ENCODE peak calls at places on chromosomes 16 and 17, in five cellular contexts. X is PC-3; G is fibroblast of lung; T is CD8-positive, alpha-beta T cell; D is heart left ventricle. B is an unnamed sample. For H3K4me1 and H3K27me3, the result is how much of the 10 kb centered on the place peaks cover.

GRCh38 chr16:15492091-15492740 is 57.8 kb downstream of the BMERB1 start:
- DNase-seq in X (no peak), G (no peak), T (no peak), D (no peak), B (no peak)

GRCh38 chr16:59045496-59045895 is 311.4 kb upstream of the GOT2 start:
- DNase-seq in X (no peak), G (peak), T (no peak), D (no peak), B (no peak)

GRCh38 chr17:40602445-40603443 is 37.5 kb upstream of the CCR7 start:
- DNase-seq in X (no peak), G (no peak), T (no peak), D (no peak), B (no peak)

GRCh38 chr16:29315046-29315445 is 91.5 kb downstream of the NPIPB11 start:
- DNase-seq in X (no peak), G (no peak), T (no peak), D (no peak), B (no peak)

GRCh38 chr17:75289832-75290337 is 652 bp upstream of the SLC25A19 start:
- DNase-seq in X (peak), G (peak), T (peak), D (peak), B (peak)

GRCh38 chr17:47204722-47205418 is 4.3 kb upstream of the MYL4 start:
- DNase-seq in X (peak), G (peak), T (no peak), D (peak), B (no peak)

GRCh38 chr16:85991425-85991824 is 92.5 kb downstream of the IRF8 start:
- DNase-seq in X (no peak), G (no peak), T (no peak), D (no peak), B (no peak)

GRCh38 chr17:73494955-73495349 is 149.3 kb downstream of the SDK2 start:
- DNase-seq in X (no peak), G (no peak), T (no peak), D (no peak), B (no peak)

GRCh38 chr17:39642675-39643074 is 5.7 kb downstream of the STARD3 start:
- DNase-seq in X (no peak), G (no peak), T (no peak), D (no peak), B (no peak)

GRCh38 chr16:23362460-23363317 is 60.6 kb downstream of the SCNN1B start:
- DNase-seq in X (peak), G (no peak), T (no peak), D (no peak), B (no peak)

GRCh38 chr17:50604470-50604869 is 30.2 kb upstream of the ABCC3 start:
- DNase-seq in X (no peak), G (peak), T (no peak), D (peak), B (peak)

GRCh38 chr16:79805621-79806020 is 205.1 kb upstream of the MAF start:
- DNase-seq in X (no peak), G (peak), T (no peak), D (no peak), B (no peak)

GRCh38 chr17:63633742-63634141 is 11.5 kb downstream of the MAP3K3 start:
- DNase-seq in X (no peak), G (no peak), T (no peak), D (no peak), B (no peak)

GRCh38 chr16:72013888-72014538 is 5.5 kb downstream of the DHODH start:
- DNase-seq in X (no peak), G (peak), T (no peak), D (peak), B (peak)

GRCh38 chr16:4060823-4061222 is 55.4 kb downstream of the ADCY9 start:
- DNase-seq in X (no peak), G (no peak), T (no peak), D (no peak), B (no peak)

GRCh38 chr17:54983260-54983659 is 14.7 kb downstream of the STXBP4 start:
- DNase-seq in X (no peak), G (no peak), T (no peak), D (no peak), B (no peak)

GRCh38 chr16:23901178-23902131 is 65.7 kb downstream of the PRKCB start:
- DNase-seq in X (no peak), G (no peak), T (no peak), D (no peak), B (no peak)

GRCh38 chr17:9401434-9401833 is 174.2 kb downstream of the STX8 start:
- DNase-seq in X (peak), G (peak), T (no peak), D (no peak), B (no peak)

GRCh38 chr17:44043326-44043725 is 23.1 kb downstream of the LSM12 start:
- DNase-seq in X (no peak), G (no peak), T (no peak), D (no peak), B (no peak)

GRCh38 chr16:13833510-13833909 is 86.4 kb upstream of the ERCC4 start:
- DNase-seq in X (no peak), G (no peak), T (no peak), D (no peak), B (no peak)

GRCh38 chr17:44970136-44970737 is 2.1 kb upstream of the C1QL1 start:
- DNase-seq in X (no peak), G (peak), T (no peak), D (peak), B (peak)

GRCh38 chr17:80212962-80213650 is 7.0 kb downstream of the SGSH start:
- DNase-seq in X (no peak), G (no peak), T (no peak), D (no peak), B (no peak)

GRCh38 chr17:71396711-71397110 is 724.1 kb upstream of the SOX9 start:
- DNase-seq in X (no peak), G (no peak), T (no peak), D (no peak), B (no peak)

GRCh38 chr16:46822270-46822669 is 8.7 kb downstream of the C16orf87 start:
- DNase-seq in X (no peak), G (peak), T (no peak), D (no peak), B (no peak)

GRCh38 chr17:70906808-70907207 is 737.5 kb downstream of the KCNJ2 start:
- DNase-seq in X (no peak), G (peak), T (no peak), D (no peak), B (no peak)

GRCh38 chr16:397736-398332 is 835 bp downstream of the NME4 start:
- DNase-seq in X (peak), G (peak), T (no peak), D (peak), B (peak)
- TF ChIP-seq CTCF in X (peak), G (peak), T (no peak), D (peak), B (peak)

GRCh38 chr17:17832040-17832363 is 4.8 kb downstream of the SREBF1 start:
- DNase-seq in X (no peak), G (no peak), T (no peak), D (no peak), B (no peak)

GRCh38 chr17:17831208-17832039 is 5.4 kb downstream of the SREBF1 start:
- DNase-seq in X (no peak), G (no peak), T (no peak), D (no peak), B (no peak)

GRCh38 chr17:17834974-17835373 is 1.8 kb downstream of the SREBF1 start:
- DNase-seq in X (no peak), G (no peak), T (no peak), D (no peak), B (no peak)

GRCh38 chr17:17835415-17836249 is 1.2 kb downstream of the SREBF1 start:
- DNase-seq in X (no peak), G (no peak), T (no peak), D (no peak), B (no peak)

DNA sequence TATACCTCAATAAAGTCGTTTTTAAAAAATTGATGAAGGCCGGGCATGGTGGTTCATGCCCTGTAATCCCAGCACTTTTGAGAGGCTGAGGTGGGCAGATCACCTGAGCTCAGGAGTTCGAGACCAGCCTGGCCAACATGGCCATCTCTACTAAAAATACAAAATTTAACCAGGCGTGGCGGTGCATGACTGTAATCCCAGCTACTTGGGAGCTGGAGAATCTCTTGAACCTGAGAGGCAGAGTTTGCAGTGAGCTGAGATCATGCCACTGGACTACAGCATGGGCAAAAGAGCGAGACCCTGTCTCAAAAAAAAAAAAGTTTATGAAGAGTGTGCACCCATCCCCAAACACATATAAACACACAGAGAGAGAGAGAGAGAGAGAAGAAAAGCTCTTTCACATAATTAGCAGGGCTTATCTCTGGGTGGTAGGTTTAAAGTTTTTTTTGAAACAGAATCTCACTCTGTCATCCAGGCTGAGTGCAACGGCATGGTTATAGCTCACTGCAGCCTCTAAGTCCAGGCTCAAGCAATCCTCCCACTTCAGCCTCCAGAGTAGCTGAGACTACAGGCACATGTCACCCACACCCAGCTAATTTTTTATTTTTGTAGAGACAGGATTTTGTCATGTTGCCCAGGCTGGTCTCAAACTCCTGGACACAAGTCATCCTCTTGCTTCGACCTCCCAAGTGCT is 3.0 kb downstream of the SREBF1 start:
- DNase-seq in X (no peak), G (no peak), T (no peak), D (no peak), B (no peak)
- H3K4me1 ChIP-seq in X (under half), G (under half), T (half or more), D (half or more), B (half or more)

DNA sequence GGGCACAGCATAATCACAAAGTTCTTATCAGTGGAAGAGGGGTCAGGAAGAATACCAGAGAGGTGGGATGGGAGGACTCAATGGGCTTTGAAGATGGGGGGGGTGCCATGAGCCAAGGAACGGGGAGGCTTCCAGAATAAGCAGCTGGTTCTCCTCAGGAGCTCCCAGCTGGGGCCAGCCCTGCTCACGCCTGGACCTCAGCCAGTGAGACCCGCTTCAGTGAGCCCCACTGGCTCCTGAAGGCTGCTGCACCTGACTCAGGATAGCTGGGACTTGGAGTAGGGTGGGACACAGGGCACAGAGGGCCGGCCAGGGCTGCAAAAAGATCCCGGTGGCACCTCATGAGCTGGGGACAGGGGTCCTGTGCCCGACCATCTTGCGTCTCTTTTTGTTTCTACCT is 24.4 kb upstream of the ZC3H18 start:
- DNase-seq in X (no peak), G (no peak), T (no peak), D (no peak), B (no peak)
- H3K27me3 ChIP-seq in X (under half), G (under half), T (under half), D (under half), B (under half)

GRCh38 chr17:57408064-57408811 is 151.9 kb downstream of the MSI2 start:
- DNase-seq in X (peak), G (peak), T (no peak), D (no peak), B (no peak)
- TF ChIP-seq CTCF in X (no peak), G (no peak), T (no peak), D (no peak), B (no peak)

GRCh38 chr16:48101069-48101674 is 54.6 kb downstream of the ABCC12 start:
- DNase-seq in X (no peak), G (peak), T (no peak), D (no peak), B (no peak)
- H3K4me1 ChIP-seq in X (under half), G (under half), T (under half), D (under half), B (under half)

GRCh38 chr17:48718781-48719641 is 3.3 kb downstream of the PRAC1 start:
- DNase-seq in X (peak), G (no peak), T (no peak), D (no peak), B (no peak)
- H3K27me3 ChIP-seq in X (under half), G (half or more), T (half or more), D (half or more), B (half or more)

GRCh38 chr17:76567634-76568432 is 17.8 kb downstream of the ST6GALNAC2 start:
- DNase-seq in X (peak), G (no peak), T (no peak), D (no peak), B (no peak)
- TF ChIP-seq CTCF in X (no peak), G (no peak), T (no peak), D (no peak), B (no peak)

GRCh38 chr17:42406602-42407288 is 16.3 kb downstream of the CAVIN1 start:
- DNase-seq in X (no peak), G (no peak), T (no peak), D (peak), B (no peak)

GRCh38 chr17:42407289-42407836 is 15.7 kb downstream of the CAVIN1 start:
- DNase-seq in X (no peak), G (peak), T (peak), D (peak), B (peak)

GRCh38 chr17:42405963-42406495 is 17.0 kb downstream of the CAVIN1 start:
- DNase-seq in X (no peak), G (peak), T (peak), D (peak), B (peak)

GRCh38 chr17:42409467-42410351 is 13.3 kb downstream of the CAVIN1 start:
- DNase-seq in X (no peak), G (peak), T (no peak), D (peak), B (peak)

DNA sequence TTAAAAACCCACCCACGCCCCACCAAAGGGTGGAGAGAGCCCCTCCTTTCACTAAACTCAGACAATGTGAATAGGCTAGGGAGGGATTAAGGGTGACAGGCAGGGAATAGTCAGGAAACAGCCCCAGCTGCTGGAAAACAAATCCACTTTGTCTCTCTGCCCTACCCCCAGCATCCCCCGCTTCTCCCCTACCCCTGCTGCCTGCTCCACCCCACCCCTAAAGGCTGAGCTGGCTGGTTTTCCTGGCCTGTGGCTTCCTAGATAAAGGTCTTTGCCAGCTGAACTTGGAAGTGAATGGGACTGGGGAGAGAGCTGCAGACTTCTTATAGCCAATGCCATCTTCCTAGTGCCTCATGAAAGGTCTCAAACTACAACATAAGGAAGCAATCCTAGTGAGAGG is 15.0 kb downstream of the CAVIN1 start:
- DNase-seq in X (no peak), G (no peak), T (no peak), D (peak), B (no peak)
- H3K4me1 ChIP-seq in X (under half), G (under half), T (under half), D (half or more), B (half or more)

B was measured in psoas muscle.